ENCODE peak calls at places on chromosomes 13 and 19, in seven cellular contexts. D is cardiac fibroblast; H is CD4-positive, alpha-beta T cell; M is tibial nerve; U is neural crest cell; K is cardiac muscle cell; V is left ventricle myocardium inferior. Z is an unnamed sample.
A peak's percentile ranks its signal among the peaks of the same experiment; 100 is the strongest.

GRCh38 chr19:40614595-40615411 is 13.6 kb downstream of the LTBP4 start:
- DNase-seq in D (peak; percentile 98), H (peak; percentile 73), M (peak; percentile 85), U (no peak), K (peak; percentile 89), V (peak; percentile 87), Z (peak; percentile 64)

GRCh38 chr13:73416093-73416492 is 357.3 kb downstream of the KLF5 start:
- DNase-seq in D (no peak), H (no peak), M (no peak), U (no peak), K (no peak), V (no peak), Z (no peak)

GRCh38 chr19:54418930-54419800 is 3.9 kb downstream of the TTYH1 start:
- DNase-seq in D (no peak), H (no peak), M (no peak), U (no peak), K (no peak), V (no peak), Z (no peak)

GRCh38 chr13:37492741-37493514 is 105.6 kb downstream of the POSTN start:
- DNase-seq in D (peak; percentile 55), H (no peak), M (no peak), U (no peak), K (peak; percentile 4), V (no peak), Z (no peak)

GRCh38 chr19:23770672-23771250 is 12.1 kb upstream of the ZNF681 start:
- DNase-seq in D (no peak), H (no peak), M (no peak), U (no peak), K (no peak), V (no peak), Z (no peak)

GRCh38 chr19:16193466-16193865 is 4.2 kb upstream of the AP1M1 start:
- DNase-seq in D (no peak), H (no peak), M (no peak), U (no peak), K (no peak), V (no peak), Z (no peak)

GRCh38 chr13:24842533-24843278 is 78.7 kb downstream of the RNF17 start:
- DNase-seq in D (no peak), H (no peak), M (no peak), U (no peak), K (no peak), V (no peak), Z (no peak)

GRCh38 chr19:3359850-3360493 is 6.4 kb upstream of the NFIC start:
- DNase-seq in D (no peak), H (no peak), M (no peak), U (no peak), K (peak; percentile 77), V (no peak), Z (no peak)

GRCh38 chr19:44850641-44851109 is 4.6 kb downstream of the NECTIN2 start:
- DNase-seq in D (no peak), H (no peak), M (no peak), U (no peak), K (no peak), V (peak; percentile 35), Z (no peak)

GRCh38 chr13:30049692-30050091 is 199.3 kb upstream of the UBL3 start:
- DNase-seq in D (no peak), H (no peak), M (no peak), U (no peak), K (peak; percentile 55), V (no peak), Z (no peak)

GRCh38 chr13:94239135-94239534 is 240.3 kb downstream of the DCT start:
- DNase-seq in D (peak; percentile 58), H (no peak), M (no peak), U (no peak), K (no peak), V (no peak), Z (no peak)

GRCh38 chr13:51148952-51149573 is 38.0 kb upstream of the C13orf42 start:
- DNase-seq in D (peak; percentile 81), H (no peak), M (no peak), U (peak; percentile 38), K (peak; percentile 76), V (no peak), Z (peak; percentile 52)

GRCh38 chr13:44136693-44137268 is 236.8 kb upstream of the SERP2 start:
- DNase-seq in D (no peak), H (no peak), M (no peak), U (no peak), K (no peak), V (no peak), Z (no peak)

GRCh38 chr13:111092685-111093084 is 22.4 kb upstream of the ARHGEF7 start:
- DNase-seq in D (no peak), H (no peak), M (no peak), U (no peak), K (no peak), V (no peak), Z (no peak)

GRCh38 chr13:107242138-107242537 is 674.2 kb upstream of the ARGLU1 start:
- DNase-seq in D (no peak), H (no peak), M (no peak), U (no peak), K (no peak), V (no peak), Z (no peak)

GRCh38 chr19:45123440-45123850 is 30.5 kb downstream of the PPP1R37 start:
- DNase-seq in D (no peak), H (no peak), M (no peak), U (no peak), K (no peak), V (no peak), Z (no peak)

GRCh38 chr19:6276447-6276846 is 3.3 kb downstream of the MLLT1 start:
- DNase-seq in D (peak; percentile 84), H (no peak), M (peak; percentile 59), U (no peak), K (peak; percentile 26), V (peak; percentile 53), Z (no peak)

GRCh38 chr19:1068111-1069001 is 1.4 kb downstream of the ARHGAP45 start:
- DNase-seq in D (no peak), H (peak; percentile 88), M (no peak), U (no peak), K (no peak), V (peak; percentile 52), Z (no peak)

DNA sequence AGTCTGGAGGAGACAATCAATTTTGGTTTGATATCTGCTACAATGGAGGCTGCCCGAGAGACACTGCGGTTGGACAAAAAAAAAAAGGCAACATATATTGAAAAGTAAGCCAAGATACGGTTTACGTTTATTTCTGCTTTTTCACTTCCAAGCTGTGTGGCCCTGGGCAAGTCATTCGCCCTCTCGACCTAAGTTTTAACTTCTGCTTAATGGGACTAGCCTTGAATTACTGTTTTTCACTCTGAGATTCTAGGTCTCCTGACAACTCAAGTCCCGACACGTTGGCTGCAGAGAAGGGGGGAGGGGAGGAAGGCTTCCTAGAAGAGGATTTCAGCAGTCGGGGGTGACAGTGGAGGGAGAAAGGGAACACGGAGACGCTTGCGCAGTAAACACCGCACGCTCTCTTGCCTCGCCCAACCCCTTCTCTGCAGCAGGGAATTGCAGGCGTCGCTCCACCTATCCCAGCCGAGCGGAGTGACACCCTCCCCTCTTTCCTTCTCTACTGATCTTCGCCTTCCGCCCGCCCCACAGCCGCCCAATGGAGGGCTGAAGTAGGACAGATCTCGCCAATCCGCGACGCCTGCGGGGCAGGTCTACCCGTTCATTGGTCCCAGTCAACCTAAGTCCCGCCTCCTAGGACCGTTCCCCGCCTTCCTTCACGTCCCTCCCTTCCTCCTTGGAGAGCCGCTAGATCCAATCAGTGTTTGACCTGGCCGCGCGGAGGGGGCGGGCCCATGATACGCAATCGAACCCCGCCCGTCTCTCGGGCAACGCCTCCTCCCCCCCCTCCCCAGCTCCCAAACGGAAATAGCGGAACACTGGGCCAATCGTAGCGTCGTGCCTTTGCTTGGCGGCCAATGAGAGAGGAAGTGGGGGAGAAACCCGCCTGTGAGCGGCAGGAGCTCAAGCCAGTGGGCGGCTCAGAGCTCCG is 529 bp upstream of the AP2A1 start:
- DNase-seq in D (peak; percentile 100), H (peak; percentile 99), M (peak; percentile 99), U (peak; percentile 95), K (peak; percentile 99), V (peak; percentile 100), Z (peak; percentile 99)
- TF ChIP-seq CTCF in D (no peak), H (no peak), M (no peak), U (no peak), K (no peak), V (no peak), Z (no peak)

DNA sequence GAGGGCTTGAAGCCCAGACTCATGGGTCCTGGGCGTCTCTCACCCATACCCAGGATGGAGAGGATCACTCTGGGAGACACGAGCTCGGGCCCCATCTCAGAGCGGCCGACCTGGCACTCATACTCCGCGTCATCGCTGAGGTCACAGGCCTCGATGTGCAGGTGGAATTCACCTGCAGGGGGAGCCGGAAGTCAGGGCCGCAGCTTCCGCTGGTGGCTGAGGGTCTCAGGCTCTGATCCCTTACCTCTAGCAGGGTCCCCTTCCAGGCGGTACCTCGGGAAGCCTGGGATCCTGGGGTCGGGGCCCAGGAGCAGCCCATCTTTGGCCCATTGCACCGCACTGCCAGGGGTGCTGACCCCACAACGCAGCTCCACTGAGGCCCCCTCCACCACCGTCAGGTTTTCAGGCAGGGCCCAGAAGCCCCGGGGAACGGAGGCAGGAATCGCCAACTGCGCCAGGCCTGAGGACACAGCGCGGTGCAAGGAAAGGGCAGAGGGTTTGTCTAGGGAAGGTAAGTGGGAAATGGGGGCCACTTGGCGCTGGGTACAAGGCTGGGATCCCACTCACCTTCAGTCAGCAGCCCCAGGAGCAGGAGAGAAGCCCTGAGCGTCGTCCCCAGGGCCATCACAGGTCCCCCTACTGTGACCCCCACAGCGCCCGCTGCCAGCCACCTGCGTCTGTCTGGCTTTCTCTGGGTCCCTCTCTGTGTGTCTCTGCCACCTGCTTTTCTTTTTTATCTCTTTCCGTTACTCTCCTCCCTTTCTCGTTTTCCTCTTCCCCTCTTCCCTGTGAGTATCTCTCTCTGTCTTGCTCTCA is 883 bp downstream of the NPHS1 start:
- DNase-seq in D (no peak), H (no peak), M (no peak), U (peak; percentile 22), K (peak; percentile 56), V (no peak), Z (no peak)
- TF ChIP-seq CTCF in D (no peak), H (no peak), M (no peak), U (peak; percentile 42), K (peak; percentile 2), V (no peak), Z (no peak)

DNA sequence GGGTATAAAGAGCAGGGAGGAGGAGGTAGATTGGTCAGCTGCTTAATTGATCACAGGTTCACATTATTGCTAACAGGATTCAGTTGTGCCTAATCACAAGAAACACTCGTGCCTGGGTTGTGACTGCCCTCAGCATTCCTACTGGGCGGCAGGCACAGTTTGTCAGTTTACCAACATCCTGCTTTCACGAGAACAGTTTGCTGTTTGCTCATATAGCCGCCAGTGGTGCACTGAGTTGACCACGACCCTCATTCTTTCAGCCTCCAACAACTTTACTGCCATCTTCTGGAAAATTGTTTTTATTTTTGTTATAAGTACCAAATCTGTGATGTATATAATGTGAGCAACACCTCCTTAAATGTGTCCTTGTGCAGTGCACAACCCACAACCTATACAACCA is 16.2 kb upstream of the IFT88 start:
- DNase-seq in D (peak; percentile 16), H (no peak), M (no peak), U (no peak), K (no peak), V (no peak), Z (no peak)
- TF ChIP-seq CTCF in D (no peak), H (no peak), M (no peak), U (no peak), K (no peak), V (no peak), Z (no peak)

GRCh38 chr13:86788624-86789023 is 882.5 kb upstream of the SLITRK5 start:
- DNase-seq in D (no peak), H (no peak), M (no peak), U (no peak), K (no peak), V (no peak), Z (no peak)

GRCh38 chr13:86795858-86796257 is 875.3 kb upstream of the SLITRK5 start:
- DNase-seq in D (no peak), H (no peak), M (no peak), U (no peak), K (no peak), V (no peak), Z (no peak)

GRCh38 chr13:86792153-86792651 is 879.0 kb upstream of the SLITRK5 start:
- DNase-seq in D (no peak), H (no peak), M (no peak), U (no peak), K (no peak), V (no peak), Z (no peak)
- TF ChIP-seq CTCF in D (no peak), H (no peak), M (no peak), U (no peak), K (no peak), V (no peak), Z (no peak)

Z was measured in endothelial cell.